ENCODE peak calls at places on chromosomes 11 and 22, in five cellular contexts. One of them, this sample, is unnamed.

GRCh38 chr11:127493330-127493729 is 492.8 kb upstream of the KIRREL3 start:
- DNase-seq in fibroblast of lung: peak; percentile 3
- DNase-seq in fibroblast of mammary gland: no peak
- DNase-seq in HS-27A: no peak
- DNase-seq in stromal cell of bone marrow: peak; percentile 1
- DNase-seq in this sample: peak; percentile 5

GRCh38 chr22:49944399-49944891 is 16.1 kb upstream of the PIM3 start:
- DNase-seq in fibroblast of lung: no peak
- DNase-seq in stromal cell of bone marrow: no peak
- DNase-seq in HS-27A: no peak
- DNase-seq in fibroblast of mammary gland: no peak
- DNase-seq in this sample: no peak

GRCh38 chr11:78788533-78788932 is 213.9 kb upstream of the NARS2 start:
- DNase-seq in HS-27A: no peak
- DNase-seq in fibroblast of lung: no peak
- DNase-seq in fibroblast of mammary gland: no peak
- DNase-seq in stromal cell of bone marrow: no peak
- DNase-seq in this sample: no peak

GRCh38 chr11:64687641-64688533 is 35.1 kb downstream of the NRXN2 start:
- DNase-seq in fibroblast of mammary gland: no peak
- DNase-seq in HS-27A: no peak
- DNase-seq in stromal cell of bone marrow: no peak
- DNase-seq in fibroblast of lung: no peak
- DNase-seq in this sample: no peak

GRCh38 chr11:71998649-71999310 is at the start of gene IL18BP:
- DNase-seq in stromal cell of bone marrow: no peak
- DNase-seq in HS-27A: no peak
- DNase-seq in fibroblast of mammary gland: no peak
- DNase-seq in fibroblast of lung: no peak
- DNase-seq in this sample: no peak

GRCh38 chr11:9855579-9856260 is 191.8 kb downstream of the SWAP70 start:
- DNase-seq in stromal cell of bone marrow: peak; percentile 50
- DNase-seq in fibroblast of lung: no peak
- DNase-seq in fibroblast of mammary gland: peak; percentile 68
- DNase-seq in HS-27A: no peak
- DNase-seq in this sample: peak; percentile 50

GRCh38 chr11:17267576-17267975 is 9.0 kb upstream of the NUCB2 start:
- DNase-seq in HS-27A: peak; percentile 50
- DNase-seq in fibroblast of mammary gland: peak; percentile 71
- DNase-seq in stromal cell of bone marrow: no peak
- DNase-seq in fibroblast of lung: no peak
- DNase-seq in this sample: peak; percentile 85

GRCh38 chr11:121437018-121437685 is 15.0 kb upstream of the SORL1 start:
- DNase-seq in fibroblast of mammary gland: peak; percentile 75
- DNase-seq in HS-27A: no peak
- DNase-seq in stromal cell of bone marrow: no peak
- DNase-seq in fibroblast of lung: peak; percentile 51
- DNase-seq in this sample: peak; percentile 26

GRCh38 chr22:26648761-26649363 is 8.5 kb upstream of the MIAT start:
- DNase-seq in fibroblast of lung: no peak
- DNase-seq in stromal cell of bone marrow: no peak
- DNase-seq in HS-27A: no peak
- DNase-seq in fibroblast of mammary gland: no peak
- DNase-seq in this sample: no peak

GRCh38 chr11:68043349-68044144 is 4.7 kb downstream of the TCIRG1 start:
- DNase-seq in HS-27A: no peak
- DNase-seq in fibroblast of lung: peak; percentile 70
- DNase-seq in fibroblast of mammary gland: peak; percentile 88
- DNase-seq in stromal cell of bone marrow: no peak
- DNase-seq in this sample: peak; percentile 22

GRCh38 chr11:68392822-68393221 is 67.7 kb upstream of the PPP6R3 start:
- DNase-seq in stromal cell of bone marrow: no peak
- DNase-seq in fibroblast of mammary gland: no peak
- DNase-seq in fibroblast of lung: no peak
- DNase-seq in HS-27A: no peak
- DNase-seq in this sample: no peak